ENCODE peak calls at places on chromosomes 6 and 20, in nine cellular contexts. V is heart right ventricle, E is AG04450, G is retinal pigment epithelial cell, S is fibroblast of pulmonary artery, C is prostate gland, O is cardiac muscle cell, H is ascending aorta, X is IMR-90. T is an unnamed sample.

GRCh38 chr6:127343753-127344659 is 597 bp upstream of the ECHDC1 start:
- DNase-seq in V (no peak), E (peak; percentile 41), G (no peak), S (peak; percentile 45), C (no peak), O (peak; percentile 14), H (no peak), X (peak; percentile 79), T (peak; percentile 60)

GRCh38 chr6:142834853-142835252 is 110.1 kb downstream of the HIVEP2 start:
- DNase-seq in V (no peak), E (no peak), G (no peak), S (no peak), C (no peak), O (no peak), H (no peak), X (no peak), T (no peak)

GRCh38 chr6:147586044-147586443 is 77.6 kb downstream of the SAMD5 start:
- DNase-seq in V (no peak), E (no peak), G (no peak), S (peak; percentile 42), C (peak; percentile 32), O (no peak), H (no peak), X (peak; percentile 55), T (peak; percentile 7)

GRCh38 chr20:44828640-44829039 is 18.3 kb upstream of the RIMS4 start:
- DNase-seq in V (no peak), E (no peak), G (no peak), S (no peak), C (no peak), O (no peak), H (no peak), X (no peak), T (no peak)

GRCh38 chr6:73131706-73132105 is 93.6 kb downstream of the KHDC1L start:
- DNase-seq in V (no peak), E (peak; percentile 2), G (no peak), S (peak; percentile 14), C (no peak), O (peak; percentile 30), H (no peak), X (peak; percentile 29), T (peak; percentile 50)

GRCh38 chr6:122692175-122692598 is 82.0 kb downstream of the PKIB start:
- DNase-seq in V (no peak), E (no peak), G (no peak), S (peak; percentile 46), C (no peak), O (no peak), H (no peak), X (peak; percentile 75), T (peak; percentile 21)

GRCh38 chr6:129671442-129672344 is 38.3 kb downstream of the ARHGAP18 start:
- DNase-seq in V (no peak), E (no peak), G (no peak), S (no peak), C (no peak), O (no peak), H (no peak), X (no peak), T (no peak)

GRCh38 chr6:41071923-41072835 is at the start of gene OARD1:
- DNase-seq in V (peak; percentile 100), E (peak; percentile 99), G (peak; percentile 96), S (peak; percentile 100), C (peak; percentile 99), O (peak; percentile 99), H (peak; percentile 98), X (no peak), T (peak; percentile 85)

GRCh38 chr6:5996701-5997419 is 9.9 kb downstream of the NRN1 start:
- DNase-seq in V (peak; percentile 25), E (no peak), G (no peak), S (peak; percentile 25), C (no peak), O (peak; percentile 43), H (no peak), X (peak; percentile 9), T (no peak)

GRCh38 chr6:38169826-38170526 is 350.4 kb downstream of the ZFAND3 start:
- DNase-seq in V (no peak), E (no peak), G (no peak), S (no peak), C (peak; percentile 36), O (no peak), H (no peak), X (no peak), T (no peak)

GRCh38 chr6:89430563-89430962 is 2.4 kb upstream of the ANKRD6 start:
- DNase-seq in V (no peak), E (no peak), G (no peak), S (no peak), C (no peak), O (peak; percentile 63), H (no peak), X (no peak), T (no peak)

GRCh38 chr20:34311118-34312023 is 8.2 kb upstream of the AHCY start:
- DNase-seq in V (no peak), E (no peak), G (no peak), S (no peak), C (no peak), O (peak; percentile 16), H (no peak), X (no peak), T (no peak)

GRCh38 chr20:34310481-34311117 is 7.4 kb upstream of the AHCY start:
- DNase-seq in V (no peak), E (no peak), G (no peak), S (no peak), C (no peak), O (no peak), H (no peak), X (no peak), T (no peak)

GRCh38 chr20:34315236-34315635 is 12.1 kb upstream of the AHCY start:
- DNase-seq in V (no peak), E (no peak), G (no peak), S (no peak), C (no peak), O (no peak), H (no peak), X (no peak), T (no peak)

GRCh38 chr20:34312024-34312460 is 8.9 kb upstream of the AHCY start:
- DNase-seq in V (no peak), E (no peak), G (no peak), S (no peak), C (no peak), O (no peak), H (no peak), X (no peak), T (no peak)

DNA sequence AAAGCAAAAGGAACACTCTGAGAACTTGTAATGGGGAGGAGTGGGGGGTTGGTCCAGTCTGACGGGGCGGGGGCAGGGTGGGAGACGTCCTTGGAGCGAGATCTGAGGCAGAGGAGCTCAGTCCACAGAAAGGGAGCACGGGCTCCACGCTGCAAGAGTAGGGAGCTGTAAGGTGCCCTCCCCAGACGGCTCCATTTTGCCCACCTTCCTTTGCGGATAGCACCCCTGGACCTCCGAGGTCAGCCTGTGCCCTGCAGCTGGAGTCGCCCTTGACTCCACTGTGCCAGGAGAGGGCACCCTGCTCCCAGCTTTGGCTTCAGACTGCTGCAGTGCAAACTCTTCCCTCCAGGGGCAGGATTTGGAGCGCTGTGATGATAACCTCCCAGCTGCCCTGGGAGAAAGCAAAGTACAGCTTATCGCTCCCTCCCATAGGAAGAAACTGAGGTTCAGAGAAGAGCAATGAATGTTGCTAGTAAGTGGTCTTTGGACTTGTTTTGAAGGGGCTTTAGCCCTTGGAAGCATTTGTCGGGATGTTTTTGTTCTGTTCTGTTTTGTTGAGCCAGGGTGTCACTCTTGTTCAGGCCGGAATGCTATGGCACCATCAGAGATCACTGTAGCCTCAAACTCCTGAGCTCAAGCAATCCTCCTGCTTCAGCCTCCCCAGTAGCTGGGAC is 9.5 kb upstream of the AHCY start:
- DNase-seq in V (peak; percentile 82), E (peak; percentile 69), G (peak; percentile 43), S (peak; percentile 87), C (peak; percentile 81), O (peak; percentile 91), H (peak; percentile 32), X (peak; percentile 81), T (peak; percentile 84)
- TF ChIP-seq CTCF in V (peak; percentile 100), E (peak; percentile 100), G (peak; percentile 100), S (no peak), C (peak; percentile 82), O (peak; percentile 100), H (peak; percentile 99), X (peak; percentile 100), T (peak; percentile 100)

GRCh38 chr6:32167761-32168262 is 3.4 kb downstream of the EGFL8 start:
- DNase-seq in V (no peak), E (no peak), G (no peak), S (no peak), C (no peak), O (peak; percentile 84), H (no peak), X (no peak), T (no peak)
- H3K4me3 ChIP-seq in V (no peak overlapping the region), E (no peak overlapping the region), G (no peak overlapping the region), S (no peak overlapping the region), C (no peak overlapping the region), O (no peak overlapping the region), H (no peak overlapping the region), X (no peak overlapping the region), T (no peak overlapping the region)

GRCh38 chr20:41179961-41180360 is 42.6 kb downstream of the PLCG1 start:
- DNase-seq in V (no peak), E (no peak), G (no peak), S (no peak), C (no peak), O (no peak), H (no peak), X (no peak), T (no peak)

GRCh38 chr20:41180599-41181333 is 43.4 kb downstream of the PLCG1 start:
- DNase-seq in V (no peak), E (no peak), G (no peak), S (no peak), C (no peak), O (no peak), H (no peak), X (no peak), T (no peak)

GRCh38 chr20:41178495-41178894 is 41.2 kb downstream of the PLCG1 start:
- DNase-seq in V (no peak), E (no peak), G (no peak), S (no peak), C (no peak), O (no peak), H (no peak), X (no peak), T (no peak)

GRCh38 chr20:41177636-41178035 is 40.3 kb downstream of the PLCG1 start:
- DNase-seq in V (no peak), E (peak; percentile 64), G (peak; percentile 81), S (peak; percentile 90), C (no peak), O (no peak), H (peak; percentile 59), X (peak; percentile 87), T (peak; percentile 72)

DNA sequence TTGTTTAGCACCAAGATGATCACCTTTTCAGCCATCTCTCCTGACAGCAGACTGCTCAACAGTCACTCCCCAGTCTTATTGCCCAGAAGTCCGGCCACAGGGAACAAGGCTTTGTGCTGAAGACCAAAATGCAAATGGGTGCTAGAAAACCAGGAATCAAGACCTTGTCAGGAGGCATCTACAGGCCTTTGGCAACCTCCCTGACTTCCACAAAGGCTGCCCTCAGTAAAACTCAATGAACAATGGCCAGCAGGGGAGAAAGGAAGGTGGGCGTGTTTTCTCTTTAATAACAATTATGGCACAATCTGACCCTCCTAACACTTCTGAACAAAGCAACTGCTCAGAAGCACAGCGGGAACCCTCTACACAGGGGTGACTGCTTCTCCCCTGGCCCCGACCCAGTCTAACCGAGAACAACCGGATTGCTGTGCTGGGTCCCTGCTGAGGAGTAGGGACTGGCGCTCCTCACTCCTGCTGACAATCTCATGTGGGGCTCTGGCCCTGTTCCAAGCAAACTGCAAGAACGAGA is 41.6 kb downstream of the PLCG1 start:
- DNase-seq in V (no peak), E (no peak), G (no peak), S (peak; percentile 42), C (no peak), O (no peak), H (no peak), X (no peak), T (no peak)
- TF ChIP-seq CTCF in V (no peak), E (no peak), G (no peak), S (peak; percentile 7), C (no peak), O (peak; percentile 5), H (no peak), X (no peak), T (no peak)

GRCh38 chr6:56959094-56959493 is 4.2 kb downstream of the BEND6 start:
- DNase-seq in V (no peak), E (no peak), G (no peak), S (no peak), C (no peak), O (no peak), H (no peak), X (peak; percentile 28), T (no peak)
- H3K4me3 ChIP-seq in V (no peak overlapping the region), E (no peak overlapping the region), G (no peak overlapping the region), S (no peak overlapping the region), C (no peak overlapping the region), O (no peak overlapping the region), H (no peak overlapping the region), X (no peak overlapping the region), T (no peak overlapping the region)